ENCODE peak calls at places on chromosomes 4 and X, in four cellular contexts. P is heart left ventricle, N is prostate gland, D is mesendoderm. L is an unnamed sample.

GRCh38 chr4:33080262-33080661 is 2360.1 kb downstream of the PCDH7 start:
- DNase-seq in N (no peak), P (no peak), D (no peak), L (no peak)

GRCh38 chr4:53943345-53944085 is 120.9 kb downstream of the CHIC2 start:
- DNase-seq in N (no peak), P (no peak), D (no peak), L (no peak)

GRCh38 chr4:7762376-7763040 is 177.2 kb downstream of the AFAP1 start:
- DNase-seq in P (no peak), D (peak), N (no peak), L (no peak)

GRCh38 chr4:80006935-80007744 is 65.9 kb downstream of the ANTXR2 start:
- DNase-seq in P (no peak), N (peak), D (peak), L (no peak)

GRCh38 chr4:186789671-186790070 is 66.0 kb upstream of the FAT1 start:
- DNase-seq in N (no peak), P (no peak), D (no peak), L (no peak)

GRCh38 chrX:153744210-153745066 is 19.6 kb upstream of the PLXNB3 start:
- DNase-seq in P (no peak), D (peak), N (no peak), L (no peak)

GRCh38 chrX:125544856-125545255 is 225.2 kb downstream of the TEX13C start:
- DNase-seq in D (no peak), P (no peak), N (no peak), L (no peak)

GRCh38 chr4:90060039-90060438 is 67.2 kb upstream of the CCSER1 start:
- DNase-seq in P (no peak), D (peak), N (no peak), L (no peak)

GRCh38 chr4:109472343-109472761 is 38.7 kb downstream of the SEC24B start:
- DNase-seq in P (no peak), D (no peak), N (no peak), L (no peak)

GRCh38 chrX:119981286-119982070 is 37.9 kb upstream of the NKAP start:
- DNase-seq in P (no peak), N (no peak), D (peak), L (peak)

GRCh38 chr4:72568959-72569718 is at the start of gene ADAMTS3:
- DNase-seq in P (peak), N (peak), D (peak), L (peak)

GRCh38 chrX:103063918-103064434 is at the start of gene BEX1:
- DNase-seq in D (peak), P (no peak), N (peak), L (peak)

DNA sequence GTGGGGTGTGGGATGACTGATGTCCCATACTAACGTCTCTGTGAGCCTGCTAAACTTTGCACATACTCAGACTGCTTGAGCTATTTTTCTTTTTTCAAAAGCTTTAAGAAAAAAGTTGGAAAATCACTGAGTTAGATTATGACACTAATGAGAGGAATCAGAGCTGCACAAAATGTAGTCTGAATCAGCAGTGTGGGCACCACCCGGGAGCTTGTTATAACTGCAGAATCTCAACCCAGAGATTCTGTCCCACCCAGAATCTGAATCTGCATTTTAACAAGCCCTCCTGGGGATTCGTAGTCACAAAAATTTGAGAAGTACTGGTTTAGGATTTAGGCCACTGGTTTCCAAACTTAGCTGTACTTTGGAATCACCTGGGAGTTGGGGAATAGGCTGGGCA is 102.1 kb upstream of the MID1IP1 start:
- DNase-seq in P (no peak), N (no peak), D (no peak), L (no peak)
- H3K27ac ChIP-seq in P (no peak), N (no peak), D (no peak), L (no peak)

DNA sequence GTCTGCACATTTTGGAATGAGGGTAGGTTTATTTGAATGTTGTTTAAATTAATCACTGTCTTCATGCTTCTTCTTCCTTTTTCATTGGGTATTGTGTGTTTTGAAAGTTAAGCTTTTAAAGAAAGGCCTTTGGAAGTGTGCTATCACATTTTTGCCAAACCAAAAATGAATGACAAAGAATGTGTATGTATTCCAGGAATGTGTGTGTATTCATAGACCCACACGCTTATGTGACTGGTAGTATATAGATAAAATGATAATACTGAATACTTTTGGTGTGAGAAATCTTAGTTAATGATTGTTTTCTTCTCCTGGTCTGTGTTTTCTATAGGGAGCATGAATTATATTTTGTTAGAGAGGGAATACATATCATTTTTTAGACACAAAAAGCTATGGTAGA is 404.4 kb downstream of the TLL1 start:
- DNase-seq in D (no peak), P (no peak), N (no peak), L (no peak)
- H3K27ac ChIP-seq in D (no peak), P (no peak), N (no peak), L (no peak)

GRCh38 chr4:3011456-3012220 is 48.3 kb downstream of the GRK4 start:
- DNase-seq in D (no peak), P (no peak), N (no peak), L (no peak)
- H3K27ac ChIP-seq in D (no peak), P (no peak), N (no peak), L (no peak)

GRCh38 chr4:159267940-159268327 is 165.1 kb downstream of the RAPGEF2 start:
- DNase-seq in D (no peak), N (no peak), P (no peak), L (no peak)
- H3K27ac ChIP-seq in D (no peak), N (no peak), P (peak), L (no peak)

GRCh38 chrX:9651737-9652136 is 113.9 kb downstream of the GPR143 start:
- DNase-seq in D (no peak), N (no peak), P (no peak), L (peak)

GRCh38 chrX:9656871-9657270 is 108.8 kb downstream of the GPR143 start:
- DNase-seq in N (no peak), P (no peak), D (no peak), L (no peak)

GRCh38 chrX:9656277-9656676 is 109.4 kb downstream of the GPR143 start:
- DNase-seq in N (no peak), P (no peak), D (no peak), L (no peak)

GRCh38 chrX:9657590-9658256 is 107.9 kb downstream of the GPR143 start:
- DNase-seq in D (no peak), N (no peak), P (no peak), L (no peak)

DNA sequence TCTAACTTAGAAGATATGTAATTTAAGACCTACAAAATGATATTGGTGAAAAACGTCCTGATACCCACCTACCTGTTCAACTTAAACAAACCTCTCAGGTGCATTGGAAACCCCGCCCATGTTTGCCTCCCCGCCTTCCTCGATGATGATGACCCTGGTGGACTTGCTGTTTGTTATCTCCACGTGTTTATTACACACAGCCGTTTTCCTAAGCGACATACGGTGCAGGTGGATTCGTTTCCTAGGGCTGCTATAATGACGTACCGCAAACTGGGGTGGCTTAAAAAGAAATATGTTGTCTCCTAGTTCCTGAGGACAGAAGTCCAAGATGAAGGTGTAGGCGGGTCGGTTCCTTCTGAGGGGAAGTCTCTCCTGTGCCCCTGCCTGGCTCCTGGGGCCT is 110.7 kb downstream of the GPR143 start:
- DNase-seq in P (no peak), D (no peak), N (no peak), L (no peak)
- H3K27ac ChIP-seq in P (no peak), D (no peak), N (no peak), L (no peak)

GRCh38 chrX:131830400-131831184 is 192.5 kb upstream of the STK26 start:
- DNase-seq in P (peak), N (no peak), D (peak), L (peak)
- H3K27ac ChIP-seq in P (peak), N (no peak), D (peak), L (no peak)

GRCh38 chrX:50596056-50596455 is 125.4 kb upstream of the DGKK start:
- DNase-seq in P (no peak), N (no peak), D (no peak), L (no peak)

DNA sequence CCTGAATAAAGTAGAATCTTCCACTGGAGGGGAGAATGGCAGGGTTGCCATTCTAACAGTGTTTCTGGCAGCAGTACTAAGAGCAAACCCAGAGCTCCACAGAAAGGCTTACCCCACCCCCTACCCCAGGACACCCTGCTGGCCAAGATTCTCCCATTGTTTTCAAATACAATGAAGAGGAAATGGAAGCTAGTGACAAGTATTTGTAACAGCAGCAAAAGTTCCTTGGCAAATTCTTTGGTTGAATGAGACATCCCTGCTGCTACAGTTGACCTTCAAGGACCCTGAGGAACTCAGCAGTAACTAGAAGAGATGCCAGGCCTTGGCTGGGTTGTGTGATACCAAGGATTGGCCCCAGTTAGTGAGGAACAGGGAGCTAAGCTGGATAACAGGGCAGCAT is 124.2 kb upstream of the DGKK start:
- DNase-seq in P (no peak), N (no peak), D (peak), L (no peak)
- H3K27ac ChIP-seq in P (peak), N (no peak), D (peak), L (no peak)

L was measured in testis.